ENCODE peak calls at places on chromosomes 11 and 22, in seven cellular contexts. Q is Panc1, I is K562, P is A549, D is SK-N-SH, M is HCT116, R is HL-60. A is an unnamed sample.

GRCh38 chr11:93196816-93197382 is 892 bp downstream of the SLC36A4 start:
- DNase-seq in M (peak), I (no peak), Q (no peak), P (no peak), D (peak), R (no peak), A (peak)

GRCh38 chr11:65169164-65169641 is 830 bp upstream of the SPDYC start:
- DNase-seq in R (no peak), M (no peak), Q (no peak), I (peak), P (no peak), D (no peak), A (no peak)

GRCh38 chr11:35171226-35171625 is 32.3 kb downstream of the CD44 start:
- DNase-seq in P (no peak), R (no peak), D (no peak), M (no peak), I (no peak), Q (no peak), A (no peak)

GRCh38 chr22:50104149-50104548 is 14.3 kb downstream of the MOV10L1 start:
- DNase-seq in D (no peak), I (no peak), R (no peak), Q (no peak), M (no peak), P (no peak), A (no peak)

GRCh38 chr11:2272946-2273280 is 2.5 kb upstream of the ASCL2 start:
- DNase-seq in P (no peak), I (no peak), Q (no peak), R (no peak), D (no peak), M (no peak), A (no peak)

GRCh38 chr22:50314455-50315288 is 7.2 kb upstream of the PLXNB2 start:
- DNase-seq in D (peak), M (no peak), Q (no peak), R (peak), I (peak), P (no peak), A (peak)

GRCh38 chr22:28408702-28409101 is 270.9 kb downstream of the TTC28 start:
- DNase-seq in M (no peak), R (no peak), D (no peak), I (no peak), P (no peak), Q (no peak), A (no peak)

GRCh38 chr11:127454856-127455255 is 454.3 kb upstream of the KIRREL3 start:
- DNase-seq in D (no peak), M (no peak), I (no peak), Q (no peak), R (no peak), P (no peak), A (peak)

GRCh38 chr22:43642807-43643206 is 169.3 kb downstream of the EFCAB6 start:
- DNase-seq in R (no peak), D (no peak), P (no peak), I (no peak), Q (no peak), M (no peak), A (no peak)

GRCh38 chr22:29630180-29630498 is 26.7 kb downstream of the NF2 start:
- DNase-seq in D (no peak), I (no peak), P (no peak), M (no peak), R (no peak), Q (no peak), A (no peak)

GRCh38 chr11:65524010-65524746 is 705 bp upstream of the SCYL1 start:
- DNase-seq in I (no peak), D (peak), Q (no peak), M (no peak), P (no peak), R (no peak), A (no peak)

GRCh38 chr11:79925570-79925969 is 484.7 kb upstream of the TENM4 start:
- DNase-seq in P (no peak), R (no peak), Q (no peak), D (no peak), M (no peak), I (no peak), A (no peak)

GRCh38 chr11:9075441-9076000 is 15.9 kb downstream of the SCUBE2 start:
- DNase-seq in Q (no peak), P (no peak), R (no peak), M (no peak), I (no peak), D (peak), A (no peak)

GRCh38 chr22:45544588-45545170 is 42.0 kb downstream of the FBLN1 start:
- DNase-seq in R (no peak), M (no peak), D (no peak), I (no peak), P (no peak), Q (no peak), A (no peak)

GRCh38 chr11:64650923-64651523 is 60.0 kb downstream of the SLC22A12 start:
- DNase-seq in D (no peak), P (peak), M (peak), I (peak), R (no peak), Q (no peak), A (peak)

GRCh38 chr22:46766611-46767010 is 4.2 kb downstream of the TBC1D22A start:
- DNase-seq in D (no peak), I (no peak), R (no peak), Q (no peak), P (no peak), M (no peak), A (no peak)

GRCh38 chr11:67045314-67045713 is 11.3 kb upstream of the RHOD start:
- DNase-seq in P (peak), M (peak), I (no peak), Q (no peak), R (no peak), D (no peak), A (no peak)

GRCh38 chr22:30490399-30490798 is 15.1 kb downstream of the SEC14L4 start:
- DNase-seq in I (peak), Q (no peak), D (no peak), P (no peak), M (no peak), R (no peak), A (peak)

GRCh38 chr11:84993386-84993785 is 633.8 kb downstream of the DLG2 start:
- DNase-seq in D (no peak), I (no peak), M (peak), Q (no peak), P (peak), R (no peak), A (peak)

GRCh38 chr11:119298726-119299125 is 18.2 kb downstream of the MCAM start:
- DNase-seq in I (no peak), R (no peak), P (no peak), Q (no peak), D (no peak), M (no peak), A (no peak)

GRCh38 chr11:3109921-3110706 is 52.9 kb upstream of the CARS1 start:
- DNase-seq in D (peak), R (no peak), Q (no peak), M (peak), I (peak), P (peak), A (peak)

GRCh38 chr11:2693851-2694261 is 5.9 kb downstream of the KCNQ1OT1 start:
- DNase-seq in D (no peak), M (no peak), R (no peak), Q (no peak), P (peak), I (no peak), A (peak)

GRCh38 chr11:119093951-119094815 is 7.5 kb downstream of the DPAGT1 start:
- DNase-seq in D (peak), M (no peak), Q (no peak), I (peak), P (no peak), R (no peak), A (peak)

GRCh38 chr22:39132871-39133524 is 19.5 kb downstream of the CBX7 start:
- DNase-seq in M (no peak), P (no peak), D (no peak), Q (no peak), R (no peak), I (no peak), A (no peak)

GRCh38 chr11:43920598-43921419 is 21.6 kb upstream of the C11orf96 start:
- DNase-seq in M (peak), P (peak), R (peak), D (no peak), I (peak), Q (peak), A (no peak)

GRCh38 chr11:78830277-78830676 is 255.6 kb upstream of the NARS2 start:
- DNase-seq in D (no peak), R (no peak), Q (no peak), I (no peak), P (no peak), M (no peak), A (peak)

GRCh38 chr11:78831571-78831970 is 256.9 kb upstream of the NARS2 start:
- DNase-seq in D (no peak), Q (no peak), P (no peak), M (no peak), R (no peak), I (no peak), A (no peak)

GRCh38 chr11:78834886-78835285 is 260.2 kb upstream of the NARS2 start:
- DNase-seq in M (no peak), I (no peak), Q (no peak), R (no peak), P (no peak), D (no peak), A (no peak)

GRCh38 chr11:78833237-78833636 is 258.6 kb upstream of the NARS2 start:
- DNase-seq in M (no peak), P (no peak), D (no peak), R (no peak), Q (no peak), I (no peak), A (no peak)

DNA sequence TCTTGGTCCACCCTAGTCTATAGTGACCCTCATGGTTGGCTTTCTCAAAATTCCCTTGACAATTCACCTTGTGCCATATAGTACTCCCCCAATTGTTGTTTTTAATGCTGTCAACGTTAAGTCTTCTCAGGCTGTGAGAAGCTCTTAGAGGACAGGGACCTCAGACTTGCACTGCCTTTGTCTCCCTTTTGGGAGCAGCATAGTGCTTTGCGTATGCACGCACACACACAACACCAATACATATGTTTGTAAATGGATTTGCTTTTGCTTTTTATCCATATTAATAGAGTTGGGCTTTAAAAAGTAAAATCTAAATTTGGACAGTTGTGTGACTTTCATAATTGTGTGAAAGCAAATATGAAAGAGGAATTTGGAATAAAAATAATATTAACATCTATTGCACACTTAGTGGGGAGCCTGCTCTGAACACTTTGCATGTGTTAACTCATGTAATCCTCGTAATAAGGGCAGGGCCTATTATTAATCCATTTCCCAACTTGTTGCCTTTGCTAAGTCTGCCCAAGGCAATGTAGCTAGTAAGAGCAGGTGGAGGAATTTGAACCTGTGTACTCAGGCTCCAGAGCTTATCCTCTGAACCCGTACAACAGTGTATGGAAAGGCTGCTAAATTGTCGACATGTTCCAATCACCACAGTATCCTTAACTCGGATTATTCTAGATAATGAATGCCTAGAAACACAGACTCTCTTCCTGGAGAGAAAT is 257.7 kb upstream of the NARS2 start:
- DNase-seq in P (peak), M (no peak), D (no peak), I (no peak), Q (no peak), R (no peak), A (no peak)
- TF ChIP-seq REST in P (no peak), M (no peak), D (no peak), I (no peak), Q (no peak), R (no peak), A (no peak)

DNA sequence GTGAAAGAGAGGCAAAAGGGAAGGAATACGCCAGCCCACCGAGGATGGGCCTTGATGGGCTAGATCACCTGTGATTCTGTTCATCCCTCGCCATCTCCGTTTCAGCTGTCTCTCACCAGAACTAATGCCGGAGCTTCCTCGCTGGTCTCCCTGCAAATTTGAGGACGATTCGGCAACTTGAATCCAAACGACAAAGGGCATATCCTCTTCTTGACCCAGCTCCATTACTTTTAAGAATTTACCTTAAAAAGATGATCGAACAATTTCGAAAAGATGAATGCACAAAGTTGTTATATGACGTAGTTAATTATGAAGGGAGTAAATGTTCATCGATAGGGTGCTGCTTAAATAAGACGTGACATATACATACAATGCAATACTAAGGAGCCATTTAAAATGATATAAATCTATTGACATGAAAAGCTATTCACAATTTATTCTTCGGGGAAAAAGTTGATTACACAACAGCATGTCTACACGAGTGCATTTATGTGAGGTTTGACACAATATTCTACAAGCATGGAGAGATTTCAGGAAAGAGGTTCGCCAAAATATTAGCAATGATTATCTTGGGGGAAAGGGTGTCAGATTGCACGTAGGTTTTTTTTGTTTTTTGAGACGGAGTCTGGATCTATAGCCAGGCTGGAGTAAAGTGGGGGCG is 937 bp upstream of the FAM168A start:
- DNase-seq in D (no peak), M (no peak), P (no peak), Q (peak), R (no peak), I (no peak), A (no peak)
- TF ChIP-seq REST in D (no peak), M (no peak), P (no peak), Q (no peak), R (no peak), I (no peak), A (no peak)

GRCh38 chr11:46916251-46916650 is 2.1 kb downstream of the LRP4 start:
- DNase-seq in D (no peak), Q (no peak), I (no peak), P (no peak), R (no peak), M (no peak), A (no peak)

GRCh38 chr11:46914363-46914762 is 4.0 kb downstream of the LRP4 start:
- DNase-seq in R (no peak), P (no peak), Q (no peak), D (no peak), I (peak), M (no peak), A (no peak)

GRCh38 chr11:46913484-46913883 is 4.9 kb downstream of the LRP4 start:
- DNase-seq in D (no peak), I (no peak), M (no peak), R (no peak), P (no peak), Q (no peak), A (peak)

GRCh38 chr11:46914910-46915309 is 3.4 kb downstream of the LRP4 start:
- DNase-seq in Q (no peak), R (no peak), M (no peak), I (no peak), P (no peak), D (no peak), A (no peak)

DNA sequence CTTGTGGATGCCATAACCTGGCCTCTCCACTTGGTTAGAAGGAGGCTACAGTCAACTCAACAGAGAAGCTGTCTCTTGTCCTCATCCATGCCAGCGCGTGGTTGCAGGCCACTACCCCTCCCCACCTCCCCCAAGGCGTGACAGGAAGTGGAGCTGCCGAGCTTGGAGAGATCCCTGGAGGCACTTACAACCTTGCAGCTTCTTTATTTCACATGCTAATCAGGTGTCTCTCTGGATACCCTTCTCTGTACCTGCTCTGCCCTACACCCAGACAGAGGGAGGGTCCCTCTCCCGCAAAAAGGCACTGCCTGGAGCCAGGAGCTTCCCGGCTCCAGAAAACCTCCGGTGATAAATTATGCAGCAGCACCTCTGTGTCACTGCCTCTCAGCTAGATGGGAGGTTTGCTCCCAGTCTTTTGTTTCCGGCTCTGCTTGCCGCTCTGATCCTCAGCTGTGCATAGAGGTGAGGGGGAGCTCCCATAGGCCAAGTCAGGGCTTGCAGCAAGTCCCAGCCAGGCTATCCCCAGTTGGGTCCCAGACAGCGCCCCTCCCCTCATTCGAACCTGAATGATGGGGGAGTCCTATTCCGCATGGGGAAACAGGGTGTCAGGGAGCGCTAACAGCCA is 5.7 kb downstream of the LRP4 start:
- DNase-seq in D (peak), M (no peak), I (no peak), P (no peak), Q (no peak), R (no peak), A (peak)
- TF ChIP-seq REST in D (no peak), M (no peak), I (no peak), P (no peak), Q (no peak), R (no peak), A (no peak)

GRCh38 chr11:17552392-17553248 is 5.6 kb downstream of the OTOG start:
- DNase-seq in D (no peak), M (no peak), R (no peak), I (no peak), Q (no peak), P (no peak), A (no peak)

GRCh38 chr11:17552041-17552355 is 4.9 kb downstream of the OTOG start:
- DNase-seq in P (no peak), M (no peak), Q (no peak), I (no peak), D (no peak), R (no peak), A (no peak)

GRCh38 chr11:17551347-17552040 is 4.4 kb downstream of the OTOG start:
- DNase-seq in M (no peak), P (no peak), Q (no peak), D (no peak), I (no peak), R (no peak), A (no peak)

GRCh38 chr11:17548444-17548843 is 1.4 kb downstream of the OTOG start:
- DNase-seq in Q (no peak), I (peak), P (peak), R (no peak), M (no peak), D (no peak), A (peak)

DNA sequence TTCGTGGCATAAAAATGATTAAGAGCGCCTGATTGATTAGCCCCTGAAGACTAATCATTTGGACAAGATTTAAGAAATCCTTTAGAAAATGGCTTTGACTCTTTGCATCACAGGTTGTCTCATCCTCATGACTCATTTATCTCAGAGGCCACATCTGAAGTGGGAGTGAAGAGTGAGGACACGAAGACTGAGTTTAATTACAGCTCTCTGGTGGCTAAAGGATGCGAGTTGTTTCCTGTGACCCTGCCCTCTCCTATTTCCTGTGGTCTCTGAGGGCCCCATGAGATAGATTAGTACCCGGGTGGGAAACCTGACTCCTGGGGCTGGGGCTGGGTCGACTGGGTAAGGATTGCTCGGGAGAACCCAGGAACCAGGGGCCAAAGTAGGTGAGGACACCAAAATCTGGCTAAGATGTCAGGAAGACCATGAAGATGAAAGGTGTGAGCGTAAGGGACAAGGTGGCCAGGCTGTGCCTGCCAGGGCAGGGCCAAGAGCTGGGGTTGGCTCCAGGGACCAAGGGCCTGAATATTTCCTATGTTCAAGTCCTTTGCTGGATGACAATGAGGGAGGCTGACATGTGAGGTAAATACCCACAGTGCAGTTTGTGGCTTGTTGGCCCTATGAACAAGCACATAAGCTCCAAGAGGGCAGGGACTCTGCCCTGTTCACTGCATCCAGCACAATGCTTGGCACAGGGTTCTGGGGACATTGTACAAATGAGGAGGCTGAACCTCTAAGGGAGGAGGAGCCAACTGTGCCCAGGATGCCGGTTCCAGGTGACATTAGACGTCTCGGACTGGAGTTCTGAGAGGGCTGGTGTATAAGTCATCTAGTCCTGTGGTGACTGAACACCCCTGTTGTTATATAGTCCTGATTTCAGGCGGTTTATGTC is 3.6 kb downstream of the OTOG start:
- DNase-seq in Q (no peak), I (no peak), D (no peak), P (no peak), R (no peak), M (no peak), A (no peak)
- TF ChIP-seq REST in Q (no peak), I (no peak), D (no peak), P (no peak), R (no peak), M (no peak), A (no peak)